ENCODE peak calls at places on chromosomes 11 and 22, in six cellular contexts. T, Q, D, H, X and K are unnamed samples.

GRCh38 chr11:29093416-29093815 is 923.4 kb downstream of the KCNA4 start:
- DNase-seq in T (peak; percentile 38), Q (no peak), D (no peak), H (no peak), X (no peak), K (peak; percentile 10)

GRCh38 chr11:127632546-127632945 is 632.0 kb upstream of the KIRREL3 start:
- DNase-seq in T (no peak), Q (no peak), D (no peak), H (no peak), X (no peak), K (no peak)

GRCh38 chr22:24322522-24322921 is 51.9 kb downstream of the SPECC1L start:
- DNase-seq in T (no peak), Q (no peak), D (no peak), H (no peak), X (no peak), K (no peak)

GRCh38 chr22:21108379-21109115 is 62.8 kb downstream of the LRRC74B start:
- DNase-seq in T (no peak), Q (no peak), D (no peak), H (no peak), X (no peak), K (no peak)

GRCh38 chr22:30435674-30436126 is 10.1 kb downstream of the MTFP1 start:
- DNase-seq in T (no peak), Q (peak; percentile 91), D (no peak), H (no peak), X (no peak), K (no peak)

GRCh38 chr11:66107600-66108151 is 37.6 kb downstream of the PACS1 start:
- DNase-seq in T (no peak), Q (no peak), D (no peak), H (no peak), X (no peak), K (no peak)

GRCh38 chr11:94574193-94574961 is 7.2 kb downstream of the PIWIL4 start:
- DNase-seq in T (no peak), Q (no peak), D (peak; percentile 78), H (no peak), X (no peak), K (no peak)

GRCh38 chr11:24935059-24935458 is 438.2 kb downstream of the LUZP2 start:
- DNase-seq in T (no peak), Q (no peak), D (no peak), H (no peak), X (no peak), K (no peak)

GRCh38 chr22:24697671-24698082 is 76.8 kb downstream of the PIWIL3 start:
- DNase-seq in T (no peak), Q (no peak), D (no peak), H (no peak), X (peak; percentile 69), K (no peak)

GRCh38 chr11:67024410-67024809 is 1.5 kb downstream of the SYT12 start:
- DNase-seq in T (no peak), Q (no peak), D (no peak), H (no peak), X (no peak), K (no peak)

GRCh38 chr22:25134028-25134427 is 65.6 kb upstream of the CRYBB3 start:
- DNase-seq in T (no peak), Q (no peak), D (no peak), H (no peak), X (no peak), K (no peak)

GRCh38 chr22:19576460-19577421 is 52.5 kb upstream of the CLDN5 start:
- DNase-seq in T (no peak), Q (no peak), D (peak; percentile 78), H (peak; percentile 27), X (no peak), K (no peak)

GRCh38 chr11:8354622-8355417 is 91.1 kb upstream of the LMO1 start:
- DNase-seq in T (no peak), Q (peak; percentile 76), D (no peak), H (peak; percentile 83), X (peak; percentile 48), K (no peak)

GRCh38 chr11:127461575-127462344 is 461.2 kb upstream of the KIRREL3 start:
- DNase-seq in T (no peak), Q (no peak), D (no peak), H (peak; percentile 72), X (no peak), K (no peak)

GRCh38 chr11:76767659-76768058 is 15.5 kb upstream of the TSKU start:
- DNase-seq in T (no peak), Q (peak; percentile 70), D (no peak), H (no peak), X (peak; percentile 61), K (no peak)

GRCh38 chr11:8086001-8086479 is 5.0 kb downstream of the TUB start:
- DNase-seq in T (no peak), Q (peak; percentile 62), D (no peak), H (no peak), X (no peak), K (no peak)

DNA sequence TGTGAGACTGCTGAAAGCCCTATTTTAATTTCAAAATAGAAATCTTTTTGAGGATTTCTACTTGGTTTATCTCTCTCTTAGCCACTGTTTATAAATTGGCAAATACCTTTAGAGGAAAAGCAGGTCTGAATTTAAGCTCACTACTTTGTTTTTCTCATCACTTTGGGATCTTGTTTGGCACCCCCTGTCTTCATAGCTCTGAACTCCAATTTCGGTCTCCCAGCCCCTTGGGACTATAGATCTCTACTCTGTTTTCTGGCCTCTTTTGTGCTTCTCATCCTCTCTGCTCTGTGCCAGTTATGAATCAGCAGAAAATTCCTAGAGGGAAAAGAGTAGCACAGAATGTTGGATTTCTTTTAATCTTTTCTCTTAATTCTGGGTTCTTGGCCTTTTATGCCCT is 118.3 kb downstream of the CYP2R1 start:
- DNase-seq in T (no peak), Q (no peak), D (no peak), H (peak; percentile 36), X (no peak), K (no peak)
- TF ChIP-seq CTCF in T (peak; percentile 34), Q (peak; percentile 18), D (peak; percentile 54), H (peak; percentile 59), X (peak; percentile 6), K (peak; percentile 53)

GRCh38 chr22:23100124-23100801 is 29.9 kb downstream of the GNAZ start:
- DNase-seq in T (no peak), Q (no peak), D (no peak), H (no peak), X (no peak), K (no peak)

GRCh38 chr22:23099525-23099792 is 29.1 kb downstream of the GNAZ start:
- DNase-seq in T (no peak), Q (no peak), D (no peak), H (no peak), X (no peak), K (no peak)

GRCh38 chr22:23097412-23098229 is 27.3 kb downstream of the GNAZ start:
- DNase-seq in T (no peak), Q (no peak), D (no peak), H (no peak), X (no peak), K (no peak)

GRCh38 chr22:23098718-23099524 is 28.6 kb downstream of the GNAZ start:
- DNase-seq in T (no peak), Q (no peak), D (no peak), H (no peak), X (peak; percentile 67), K (no peak)

DNA sequence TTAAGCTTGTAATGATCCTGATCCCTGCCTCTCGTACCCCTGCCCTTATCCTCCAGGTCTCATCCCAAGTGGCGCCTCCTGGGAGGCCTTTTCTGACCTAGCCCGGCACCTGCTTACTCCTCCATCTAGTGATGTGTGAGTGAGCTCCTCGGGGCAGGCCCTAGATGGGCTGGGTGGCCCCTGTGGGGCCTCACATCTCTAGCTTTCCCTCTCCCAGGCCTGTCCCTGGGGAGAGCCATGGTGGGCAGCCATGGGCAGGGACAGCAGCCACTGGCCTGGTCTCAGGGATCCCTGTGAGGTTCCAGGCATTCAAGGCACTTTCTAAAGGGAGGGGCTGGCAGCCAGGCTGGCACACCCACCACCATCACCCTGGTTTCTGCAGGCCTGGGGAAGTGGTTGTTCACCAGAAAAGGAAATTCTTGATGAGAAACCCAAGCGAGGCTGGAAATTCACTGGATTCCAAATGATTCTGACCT is 27.9 kb downstream of the GNAZ start:
- DNase-seq in T (no peak), Q (no peak), D (no peak), H (no peak), X (no peak), K (no peak)
- H3K4me3 ChIP-seq in T (no peak overlapping the region), Q (no peak overlapping the region), D (no peak overlapping the region), H (no peak overlapping the region), X (no peak overlapping the region), K (no peak overlapping the region)

GRCh38 chr22:45552580-45553332 is 50.1 kb downstream of the FBLN1 start:
- DNase-seq in T (no peak), Q (no peak), D (peak; percentile 78), H (peak; percentile 45), X (peak; percentile 53), K (peak; percentile 19)
- TF ChIP-seq CTCF in T (peak; percentile 35), Q (no peak), D (peak; percentile 71), H (peak; percentile 23), X (no peak), K (peak; percentile 48)

GRCh38 chr11:72750556-72751292 is 1.5 kb downstream of the ARAP1 start:
- DNase-seq in T (no peak), Q (peak; percentile 59), D (no peak), H (no peak), X (no peak), K (no peak)
- H3K4me3 ChIP-seq in T (no peak overlapping the region), Q (peak overlapping the region; percentile 97), D (no peak overlapping the region), H (peak overlapping the region; percentile 66), X (peak overlapping the region; percentile 85), K (peak overlapping the region; percentile 68)

GRCh38 chr11:10413268-10413667 is 41.8 kb upstream of the AMPD3 start:
- DNase-seq in T (no peak), Q (peak; percentile 81), D (peak; percentile 36), H (no peak), X (no peak), K (no peak)
- TF ChIP-seq CTCF in T (no peak), Q (peak; percentile 45), D (peak; percentile 55), H (no peak), X (peak; percentile 41), K (peak; percentile 49)